ENCODE peak calls at places on chromosomes 12 and 14, in seven cellular contexts. T is neuronal stem cell, V is IMR-90, S is mesenchymal stem cell, P is trophoblast cell, B is mesendoderm, J is H1. W is an unnamed sample. For H3K79me1, the result is how much of the 10 kb centered on the place peaks cover.

GRCh38 chr12:91172051-91172450 is 10.6 kb downstream of the DCN start:
- DNase-seq in J (no peak), V (no peak), P (no peak), T (no peak), S (no peak), B (no peak), W (no peak)

GRCh38 chr12:52713960-52714886 is 10.9 kb upstream of the KRT77 start:
- DNase-seq in S (no peak), B (peak), T (peak), P (no peak), J (peak), V (no peak), W (peak)

GRCh38 chr14:73787760-73788508 is 63.7 kb upstream of the PTGR2 start:
- DNase-seq in S (peak), P (no peak), T (no peak), V (peak), J (no peak), B (no peak), W (no peak)

GRCh38 chr12:68446896-68447806 is 115.0 kb upstream of the MDM1 start:
- DNase-seq in T (peak), V (no peak), S (no peak), B (peak), J (no peak), P (peak), W (peak)

GRCh38 chr12:9334026-9334692 is 126.0 kb upstream of the PZP start:
- DNase-seq in S (no peak), P (no peak), V (peak), T (no peak), B (no peak), J (no peak), W (no peak)

GRCh38 chr12:12705833-12706520 is 10.0 kb upstream of the GPR19 start:
- DNase-seq in S (no peak), V (no peak), P (peak), J (no peak), B (peak), T (no peak), W (no peak)

GRCh38 chr12:102948941-102949352 is 8.5 kb upstream of the ASCL1 start:
- DNase-seq in S (peak), V (peak), T (no peak), J (peak), P (no peak), B (peak), W (peak)

GRCh38 chr12:68792952-68793351 is 15.0 kb upstream of the MDM2 start:
- DNase-seq in T (no peak), V (peak), S (peak), J (peak), P (no peak), B (peak), W (peak)

GRCh38 chr14:84129028-84129427 is 1400.9 kb upstream of the FLRT2 start:
- DNase-seq in P (no peak), S (no peak), T (peak), V (no peak), B (no peak), J (no peak), W (no peak)

GRCh38 chr14:37081220-37081619 is 91.2 kb downstream of the SLC25A21 start:
- DNase-seq in V (peak), B (peak), S (no peak), T (no peak), P (peak), J (no peak), W (no peak)

GRCh38 chr12:32471601-32472001 is 72.2 kb downstream of the FGD4 start:
- DNase-seq in V (peak), B (no peak), S (peak), J (no peak), P (no peak), T (no peak), W (no peak)

GRCh38 chr12:1502441-1502785 is 92.0 kb downstream of the FBXL14 start:
- DNase-seq in J (no peak), P (no peak), B (no peak), T (no peak), S (no peak), V (peak), W (peak)

GRCh38 chr12:131133994-131134393 is 180.3 kb downstream of the ADGRD1 start:
- DNase-seq in B (no peak), J (no peak), S (no peak), T (no peak), V (no peak), P (no peak), W (peak)
- H3K79me1 ChIP-seq in B (under half), J (under half), S (under half), T (under half), V (under half), P (under half), W (under half)

DNA sequence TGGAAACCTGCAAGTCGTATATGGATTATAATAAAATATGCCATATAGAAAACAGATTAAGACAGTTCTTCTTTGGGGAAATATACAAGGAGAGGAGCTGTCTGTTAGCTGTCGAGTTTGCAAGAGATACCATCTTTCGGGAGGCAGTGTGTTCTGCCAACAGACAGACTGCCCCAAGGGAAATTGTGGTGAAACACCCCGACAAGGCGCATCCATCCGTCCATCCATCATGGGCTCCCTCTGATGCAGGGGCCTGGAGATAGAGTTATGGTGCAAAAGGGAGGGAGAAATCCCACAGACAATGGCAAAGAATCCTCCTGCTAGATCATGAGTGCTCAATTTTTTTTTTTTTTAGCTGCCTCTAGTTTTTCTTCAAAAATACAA is 156.3 kb downstream of the DPF3 start:
- DNase-seq in B (no peak), S (no peak), V (no peak), J (no peak), T (no peak), P (no peak), W (peak)
- H3K79me1 ChIP-seq in B (under half), S (under half), V (under half), J (under half), T (under half), P (under half), W (under half)

DNA sequence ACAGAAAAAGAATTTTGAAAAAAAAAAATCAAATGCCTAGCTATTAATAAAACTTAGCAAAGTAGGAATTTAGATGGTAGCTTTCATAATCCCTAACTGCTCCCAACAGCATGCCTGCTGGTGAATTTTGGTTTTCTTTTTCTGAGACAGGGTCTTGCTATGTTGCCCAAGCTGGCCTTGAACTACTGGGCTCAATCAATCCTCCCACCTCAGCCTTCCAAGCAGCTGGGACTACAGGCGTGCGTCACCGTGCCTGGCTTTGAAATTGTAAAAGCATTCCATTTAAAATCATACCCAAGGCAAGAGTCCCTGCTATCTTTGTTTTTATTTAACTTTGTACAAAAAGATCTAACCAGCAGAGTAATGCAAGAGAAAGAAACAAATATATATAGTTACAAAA is 20.7 kb downstream of the FBXO21 start:
- DNase-seq in B (no peak), T (no peak), P (no peak), J (no peak), S (no peak), V (no peak), W (no peak)
- H3K79me1 ChIP-seq in B (under half), T (under half), P (under half), J (under half), S (under half), V (under half), W (under half)

GRCh38 chr14:26484562-26484961 is 113.3 kb downstream of the NOVA1 start:
- DNase-seq in T (no peak), B (no peak), J (no peak), V (no peak), P (no peak), S (no peak), W (no peak)
- H3K79me1 ChIP-seq in T (under half), B (under half), J (under half), V (under half), P (under half), S (under half), W (under half)

GRCh38 chr14:88516742-88517418 is 37.9 kb downstream of the PTPN21 start:
- DNase-seq in P (no peak), J (no peak), B (no peak), V (no peak), S (no peak), T (peak), W (no peak)

GRCh38 chr14:88518592-88519512 is 36.0 kb downstream of the PTPN21 start:
- DNase-seq in S (peak), T (no peak), P (no peak), V (peak), J (no peak), B (no peak), W (no peak)

GRCh38 chr14:88519907-88520306 is 34.9 kb downstream of the PTPN21 start:
- DNase-seq in S (no peak), T (no peak), B (no peak), V (no peak), P (no peak), J (no peak), W (no peak)

GRCh38 chr14:88515499-88516221 is 39.1 kb downstream of the PTPN21 start:
- DNase-seq in B (no peak), P (no peak), V (no peak), T (no peak), J (no peak), S (no peak), W (no peak)
- H3K79me1 ChIP-seq in B (under half), P (under half), V (under half), T (under half), J (under half), S (under half), W (under half)

GRCh38 chr14:104438166-104438887 is 141.2 kb upstream of the C14orf180 start:
- DNase-seq in S (no peak), T (no peak), V (no peak), P (no peak), B (no peak), J (no peak), W (no peak)

GRCh38 chr14:104437703-104438102 is 141.9 kb upstream of the C14orf180 start:
- DNase-seq in J (no peak), B (no peak), S (no peak), T (no peak), V (no peak), P (no peak), W (no peak)

GRCh38 chr14:104441275-104442106 is 138.1 kb upstream of the C14orf180 start:
- DNase-seq in J (peak), B (no peak), V (no peak), S (no peak), T (no peak), P (no peak), W (peak)

GRCh38 chr14:104440297-104440956 is 139.1 kb upstream of the C14orf180 start:
- DNase-seq in T (no peak), J (no peak), S (no peak), P (no peak), V (no peak), B (no peak), W (no peak)

DNA sequence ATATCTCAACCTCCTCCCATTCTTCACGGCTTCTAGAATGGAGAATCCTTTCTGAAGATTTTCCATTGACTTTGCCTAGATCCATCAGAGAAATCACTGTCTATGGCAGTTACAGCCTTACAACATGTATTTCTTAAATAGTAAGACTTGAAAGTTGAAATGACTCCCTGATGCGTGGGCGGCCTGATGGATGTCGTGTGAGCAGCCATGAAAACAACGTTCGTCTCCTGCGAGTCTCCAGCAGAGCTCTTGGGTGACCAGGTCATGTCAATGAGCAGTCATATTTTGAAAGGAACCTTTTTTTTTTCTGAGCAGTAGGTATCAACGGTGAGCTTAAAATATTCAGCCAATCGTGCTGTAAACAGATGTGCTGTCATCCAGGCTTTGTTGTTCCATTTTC is 139.9 kb upstream of the C14orf180 start:
- DNase-seq in V (no peak), J (no peak), T (no peak), S (no peak), P (no peak), B (no peak), W (no peak)
- H3K79me1 ChIP-seq in V (under half), J (under half), T (under half), S (under half), P (under half), B (under half), W (under half)

GRCh38 chr14:43056106-43056505 is 1449.4 kb downstream of the LRFN5 start:
- DNase-seq in P (no peak), J (no peak), T (no peak), V (no peak), S (no peak), B (no peak), W (no peak)
- H3K79me1 ChIP-seq in P (under half), J (under half), T (under half), V (under half), S (under half), B (under half), W (under half)

GRCh38 chr12:104596876-104597833 is 140.4 kb downstream of the CHST11 start:
- DNase-seq in S (no peak), T (no peak), V (no peak), P (no peak), B (peak), J (no peak), W (no peak)
- H3K79me1 ChIP-seq in S (under half), T (under half), V (under half), P (under half), B (under half), J (under half), W (under half)

DNA sequence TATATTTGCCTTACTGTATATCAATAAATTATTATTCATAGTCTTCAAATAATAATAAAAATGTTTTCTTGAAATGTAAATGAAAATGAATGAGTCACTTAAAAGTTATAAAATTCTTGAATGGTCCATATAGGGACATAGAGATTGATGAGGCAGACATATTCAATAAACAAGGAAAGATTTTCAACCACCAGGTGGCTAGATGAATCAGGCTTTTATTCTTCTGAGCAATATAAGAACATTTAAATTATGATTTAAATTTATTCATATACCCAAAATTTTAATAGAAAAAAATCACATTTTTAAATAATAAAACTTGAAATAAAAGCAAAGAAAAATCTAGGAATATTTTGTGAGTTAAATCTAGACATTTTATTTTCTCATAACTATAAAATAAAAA is 249.6 kb downstream of the ACSS3 start:
- DNase-seq in S (no peak), P (no peak), V (no peak), T (no peak), J (no peak), B (no peak), W (no peak)
- H3K79me1 ChIP-seq in S (under half), P (under half), V (under half), T (under half), J (under half), B (under half), W (under half)